ENCODE peak calls at places on chromosomes 13 and 19, in five cellular contexts. One of them, this sample, is unnamed. For H3K9me2, the result is how much of the 10 kb centered on the place peaks cover.

GRCh38 chr19:970695-971094 is 13.4 kb upstream of the WDR18 start:
- DNase-seq in PC-3: no peak
- DNase-seq in GM23248: peak
- DNase-seq in HCT116: no peak
- DNase-seq in OCI-LY7: no peak
- DNase-seq in this sample: peak

GRCh38 chr19:45086453-45086852 is 6.5 kb upstream of the PPP1R37 start:
- DNase-seq in HCT116: no peak
- DNase-seq in OCI-LY7: no peak
- DNase-seq in GM23248: no peak
- DNase-seq in PC-3: no peak
- DNase-seq in this sample: no peak

GRCh38 chr13:112774829-112775565 is 85.2 kb downstream of the ATP11A start:
- DNase-seq in OCI-LY7: no peak
- DNase-seq in HCT116: no peak
- DNase-seq in PC-3: no peak
- DNase-seq in GM23248: no peak
- DNase-seq in this sample: no peak

GRCh38 chr19:9914315-9915207 is 21.8 kb downstream of the OLFM2 start:
- DNase-seq in HCT116: peak
- DNase-seq in PC-3: peak
- DNase-seq in GM23248: peak
- DNase-seq in OCI-LY7: peak
- DNase-seq in this sample: peak

GRCh38 chr13:67238277-67238859 is 8.2 kb upstream of the PCDH9 start:
- DNase-seq in PC-3: peak
- DNase-seq in OCI-LY7: peak
- DNase-seq in HCT116: peak
- DNase-seq in GM23248: peak
- DNase-seq in this sample: peak

GRCh38 chr13:59356607-59357006 is 807.1 kb downstream of the DIAPH3 start:
- DNase-seq in GM23248: peak
- DNase-seq in OCI-LY7: no peak
- DNase-seq in HCT116: no peak
- DNase-seq in PC-3: no peak
- DNase-seq in this sample: peak

GRCh38 chr13:73063166-73063565 is 4.4 kb downstream of the KLF5 start:
- DNase-seq in OCI-LY7: no peak
- DNase-seq in HCT116: no peak
- DNase-seq in GM23248: no peak
- DNase-seq in PC-3: peak
- DNase-seq in this sample: no peak

GRCh38 chr19:13537454-13537853 is 31.2 kb upstream of the CACNA1A start:
- DNase-seq in PC-3: no peak
- DNase-seq in OCI-LY7: no peak
- DNase-seq in GM23248: no peak
- DNase-seq in HCT116: no peak
- DNase-seq in this sample: no peak

GRCh38 chr19:33298146-33298911 is 4.0 kb downstream of the CEBPA start:
- DNase-seq in GM23248: no peak
- DNase-seq in OCI-LY7: no peak
- DNase-seq in PC-3: no peak
- DNase-seq in HCT116: no peak
- DNase-seq in this sample: peak

GRCh38 chr19:38062959-38063786 is 156.2 kb downstream of the SIPA1L3 start:
- DNase-seq in GM23248: no peak
- DNase-seq in OCI-LY7: no peak
- DNase-seq in PC-3: no peak
- DNase-seq in HCT116: no peak
- DNase-seq in this sample: no peak

GRCh38 chr13:49098198-49098597 is 121.9 kb upstream of the MLNR start:
- DNase-seq in HCT116: peak
- DNase-seq in PC-3: peak
- DNase-seq in OCI-LY7: no peak
- DNase-seq in GM23248: peak
- DNase-seq in this sample: peak

GRCh38 chr19:14432817-14433453 is at the start of gene PKN1:
- DNase-seq in GM23248: peak
- DNase-seq in PC-3: peak
- DNase-seq in HCT116: no peak
- DNase-seq in OCI-LY7: peak
- DNase-seq in this sample: peak

GRCh38 chr19:43799502-43800142 is 2.6 kb downstream of the LYPD5 start:
- DNase-seq in HCT116: no peak
- DNase-seq in PC-3: peak
- DNase-seq in OCI-LY7: no peak
- DNase-seq in GM23248: no peak
- DNase-seq in this sample: peak

GRCh38 chr19:6521718-6522646 is 8.8 kb upstream of the TNFSF9 start:
- DNase-seq in GM23248: peak
- DNase-seq in HCT116: no peak
- DNase-seq in PC-3: no peak
- DNase-seq in OCI-LY7: peak
- DNase-seq in this sample: no peak

GRCh38 chr19:55712804-55713631 is 25.2 kb downstream of the NLRP9 start:
- DNase-seq in OCI-LY7: no peak
- DNase-seq in PC-3: no peak
- DNase-seq in HCT116: no peak
- DNase-seq in GM23248: no peak
- DNase-seq in this sample: no peak

GRCh38 chr13:84400711-84401110 is 518.4 kb upstream of the SLITRK1 start:
- DNase-seq in HCT116: no peak
- DNase-seq in OCI-LY7: no peak
- DNase-seq in PC-3: peak
- DNase-seq in GM23248: peak
- DNase-seq in this sample: no peak

GRCh38 chr13:32997399-32997798 is 18.8 kb upstream of the KL start:
- DNase-seq in OCI-LY7: no peak
- DNase-seq in GM23248: no peak
- DNase-seq in PC-3: no peak
- DNase-seq in HCT116: no peak
- DNase-seq in this sample: no peak
- TF ChIP-seq EZH2phosphoT487 in OCI-LY7: no peak
- TF ChIP-seq EZH2phosphoT487 in GM23248: no peak
- TF ChIP-seq EZH2phosphoT487 in PC-3: no peak
- TF ChIP-seq EZH2phosphoT487 in HCT116: no peak
- TF ChIP-seq EZH2phosphoT487 in this sample: no peak

GRCh38 chr19:31408460-31409124 is 59.4 kb upstream of the TSHZ3 start:
- DNase-seq in OCI-LY7: no peak
- DNase-seq in PC-3: peak
- DNase-seq in GM23248: peak
- DNase-seq in HCT116: no peak
- DNase-seq in this sample: peak
- H3K9me2 ChIP-seq in OCI-LY7: under half
- H3K9me2 ChIP-seq in PC-3: under half
- H3K9me2 ChIP-seq in GM23248: under half
- H3K9me2 ChIP-seq in HCT116: under half
- H3K9me2 ChIP-seq in this sample: under half

GRCh38 chr19:19480688-19481087 is 34.7 kb downstream of the TSSK6 start:
- DNase-seq in GM23248: no peak
- DNase-seq in PC-3: no peak
- DNase-seq in HCT116: no peak
- DNase-seq in OCI-LY7: no peak
- DNase-seq in this sample: no peak

GRCh38 chr19:19486343-19487076 is 28.8 kb downstream of the TSSK6 start:
- DNase-seq in GM23248: no peak
- DNase-seq in PC-3: no peak
- DNase-seq in OCI-LY7: no peak
- DNase-seq in HCT116: no peak
- DNase-seq in this sample: no peak

GRCh38 chr19:19485998-19486290 is 29.4 kb downstream of the TSSK6 start:
- DNase-seq in GM23248: no peak
- DNase-seq in OCI-LY7: no peak
- DNase-seq in HCT116: no peak
- DNase-seq in PC-3: no peak
- DNase-seq in this sample: no peak

GRCh38 chr19:19485161-19485997 is 30.0 kb downstream of the TSSK6 start:
- DNase-seq in PC-3: no peak
- DNase-seq in GM23248: peak
- DNase-seq in OCI-LY7: no peak
- DNase-seq in HCT116: no peak
- DNase-seq in this sample: no peak

DNA sequence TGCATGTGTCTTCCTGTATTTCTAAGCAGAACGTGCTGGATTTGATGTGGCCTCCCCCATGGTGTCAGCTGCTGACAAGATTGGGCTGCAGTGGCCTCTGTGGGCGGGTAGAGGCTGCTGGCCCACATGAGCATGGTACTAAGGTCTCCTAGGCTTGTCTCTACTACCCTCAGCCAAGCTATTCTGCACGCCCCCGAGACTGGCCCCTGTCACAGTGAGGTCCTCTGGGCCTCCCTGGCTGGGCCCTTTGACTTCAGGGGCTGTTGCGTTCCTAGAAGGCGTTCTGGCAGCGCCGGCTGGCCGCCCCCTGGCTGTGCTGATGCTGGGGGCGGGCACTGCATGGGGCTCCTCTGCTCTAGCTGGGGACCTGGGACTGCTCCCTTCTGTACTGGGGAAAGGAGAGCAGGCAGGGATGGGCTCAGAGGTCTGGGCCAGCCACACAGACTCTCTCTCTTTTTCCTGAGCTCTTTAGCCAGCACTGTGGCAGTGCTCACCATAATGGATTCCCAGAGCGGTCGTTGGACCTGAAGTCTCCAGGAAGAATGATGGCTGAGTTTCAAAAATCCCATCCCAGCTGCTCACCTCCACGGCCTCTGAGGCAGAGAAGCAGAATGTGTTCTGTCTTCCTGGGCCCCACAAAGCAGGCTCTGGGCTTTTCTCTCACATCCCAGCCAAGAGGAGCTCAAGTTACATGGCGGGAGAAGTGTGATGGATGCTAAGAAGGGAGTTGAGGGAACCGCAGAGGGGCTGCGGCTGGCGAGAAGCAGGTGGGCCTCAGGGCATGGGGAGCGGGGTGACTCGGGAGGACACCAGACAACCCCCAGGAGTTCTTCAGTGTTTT is 32.3 kb downstream of the TSSK6 start:
- DNase-seq in PC-3: no peak
- DNase-seq in GM23248: no peak
- DNase-seq in OCI-LY7: no peak
- DNase-seq in HCT116: no peak
- DNase-seq in this sample: no peak
- TF ChIP-seq EZH2phosphoT487 in PC-3: no peak
- TF ChIP-seq EZH2phosphoT487 in GM23248: no peak
- TF ChIP-seq EZH2phosphoT487 in OCI-LY7: no peak
- TF ChIP-seq EZH2phosphoT487 in HCT116: no peak
- TF ChIP-seq EZH2phosphoT487 in this sample: no peak

DNA sequence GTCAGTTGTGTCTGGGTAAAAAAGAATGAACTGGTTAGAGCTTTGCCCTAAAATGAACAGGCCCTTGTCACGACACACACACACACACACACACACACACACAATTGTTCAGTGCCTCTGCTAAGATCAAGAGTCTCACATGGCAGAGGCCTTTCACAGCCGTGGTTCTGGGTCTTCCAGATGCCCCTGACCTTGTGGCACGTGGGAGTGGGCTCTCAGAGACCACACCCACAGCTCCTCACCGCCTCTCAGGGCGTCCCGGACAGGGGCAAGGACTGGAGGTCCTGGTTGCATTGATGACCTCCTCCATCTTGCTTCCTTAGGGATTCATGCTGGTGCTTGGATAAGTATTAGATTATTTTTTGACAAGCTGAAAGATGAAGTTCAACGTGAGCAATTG is 101.0 kb downstream of the HSPH1 start:
- DNase-seq in HCT116: no peak
- DNase-seq in OCI-LY7: no peak
- DNase-seq in GM23248: no peak
- DNase-seq in PC-3: no peak
- DNase-seq in this sample: no peak
- H3K9me2 ChIP-seq in HCT116: under half
- H3K9me2 ChIP-seq in OCI-LY7: under half
- H3K9me2 ChIP-seq in GM23248: under half
- H3K9me2 ChIP-seq in PC-3: under half
- H3K9me2 ChIP-seq in this sample: under half

This sample was measured in hepatocyte.